ENCODE peak calls at places on chromosomes 6 and 20, in five cellular contexts. One of them, this sample, is unnamed.

GRCh38 chr6:44226368-44227137 is 3.2 kb downstream of the SLC29A1 start:
- DNase-seq in frontal cortex: peak
- DNase-seq in HFFc6: no peak
- DNase-seq in ELR: no peak
- DNase-seq in HCEC 1CT: no peak
- DNase-seq in this sample: no peak

GRCh38 chr20:43969501-43969900 is 54.8 kb downstream of the TOX2 start:
- DNase-seq in frontal cortex: no peak
- DNase-seq in HFFc6: no peak
- DNase-seq in ELR: no peak
- DNase-seq in HCEC 1CT: no peak
- DNase-seq in this sample: no peak

GRCh38 chr20:35387334-35387733 is 24.4 kb downstream of the UQCC1 start:
- DNase-seq in frontal cortex: no peak
- DNase-seq in HFFc6: peak
- DNase-seq in ELR: peak
- DNase-seq in HCEC 1CT: peak
- DNase-seq in this sample: no peak

GRCh38 chr6:44023586-44024454 is 103.4 kb downstream of the MRPL14 start:
- DNase-seq in frontal cortex: no peak
- DNase-seq in HFFc6: no peak
- DNase-seq in ELR: no peak
- DNase-seq in HCEC 1CT: no peak
- DNase-seq in this sample: no peak

GRCh38 chr20:35007891-35008290 is 52.2 kb downstream of the MYH7B start:
- DNase-seq in frontal cortex: peak
- DNase-seq in HFFc6: no peak
- DNase-seq in ELR: no peak
- DNase-seq in HCEC 1CT: no peak
- DNase-seq in this sample: no peak

GRCh38 chr20:22686097-22686496 is 101.7 kb upstream of the FOXA2 start:
- DNase-seq in frontal cortex: no peak
- DNase-seq in HFFc6: peak
- DNase-seq in ELR: peak
- DNase-seq in HCEC 1CT: no peak
- DNase-seq in this sample: peak

GRCh38 chr6:22298393-22299010 is 1.7 kb upstream of the PRL start:
- DNase-seq in frontal cortex: no peak
- DNase-seq in HFFc6: no peak
- DNase-seq in ELR: no peak
- DNase-seq in HCEC 1CT: no peak
- DNase-seq in this sample: no peak

GRCh38 chr6:34466242-34467185 is 638 bp downstream of the PACSIN1 start:
- DNase-seq in frontal cortex: peak
- DNase-seq in HFFc6: no peak
- DNase-seq in ELR: no peak
- DNase-seq in HCEC 1CT: no peak
- DNase-seq in this sample: no peak

GRCh38 chr20:50792708-50793574 is 1.9 kb upstream of the BCAS4 start:
- DNase-seq in frontal cortex: peak
- DNase-seq in HFFc6: no peak
- DNase-seq in ELR: no peak
- DNase-seq in HCEC 1CT: no peak
- DNase-seq in this sample: no peak

GRCh38 chr6:26103141-26103769 is 16.0 kb downstream of the HFE start:
- DNase-seq in frontal cortex: no peak
- DNase-seq in HFFc6: peak
- DNase-seq in ELR: peak
- DNase-seq in HCEC 1CT: peak
- DNase-seq in this sample: no peak

This sample was measured in 8988T.